ENCODE peak calls at places on chromosomes 1 and 21, in nine cellular contexts. One of them, this sample, is unnamed.

GRCh38 chr1:164748253-164748899 is 189.4 kb downstream of the PBX1 start:
- DNase-seq in psoas muscle: no peak
- DNase-seq in ovary: peak; percentile 51
- DNase-seq in cardiac muscle cell: no peak
- DNase-seq in transverse colon: no peak
- DNase-seq in RWPE2: no peak
- DNase-seq in mammary epithelial cell: no peak
- DNase-seq in aorta: no peak
- DNase-seq in mesenchymal stem cell: peak; percentile 96
- DNase-seq in this sample: no peak

GRCh38 chr21:29775462-29775861 is 164.3 kb downstream of the GRIK1 start:
- DNase-seq in psoas muscle: no peak
- DNase-seq in ovary: no peak
- DNase-seq in cardiac muscle cell: no peak
- DNase-seq in transverse colon: no peak
- DNase-seq in RWPE2: no peak
- DNase-seq in mammary epithelial cell: no peak
- DNase-seq in aorta: no peak
- DNase-seq in mesenchymal stem cell: no peak
- DNase-seq in this sample: no peak

GRCh38 chr1:1004780-1005697 is 5.1 kb upstream of the HES4 start:
- DNase-seq in psoas muscle: peak; percentile 67
- DNase-seq in ovary: no peak
- DNase-seq in cardiac muscle cell: peak; percentile 75
- DNase-seq in transverse colon: peak; percentile 36
- DNase-seq in RWPE2: peak; percentile 33
- DNase-seq in mammary epithelial cell: no peak
- DNase-seq in aorta: no peak
- DNase-seq in mesenchymal stem cell: peak; percentile 61
- DNase-seq in this sample: no peak

GRCh38 chr1:34013136-34013535 is 149.3 kb downstream of the HMGB4 start:
- DNase-seq in psoas muscle: no peak
- DNase-seq in ovary: no peak
- DNase-seq in cardiac muscle cell: no peak
- DNase-seq in transverse colon: no peak
- DNase-seq in RWPE2: no peak
- DNase-seq in mammary epithelial cell: no peak
- DNase-seq in aorta: no peak
- DNase-seq in mesenchymal stem cell: no peak
- DNase-seq in this sample: no peak

GRCh38 chr1:243325305-243325890 is 69.6 kb downstream of the SDCCAG8 start:
- DNase-seq in psoas muscle: no peak
- DNase-seq in ovary: no peak
- DNase-seq in cardiac muscle cell: peak; percentile 55
- DNase-seq in transverse colon: no peak
- DNase-seq in RWPE2: no peak
- DNase-seq in mammary epithelial cell: peak; percentile 25
- DNase-seq in aorta: no peak
- DNase-seq in mesenchymal stem cell: peak; percentile 69
- DNase-seq in this sample: no peak

GRCh38 chr1:204480515-204480914 is 14.1 kb downstream of the PIK3C2B start:
- DNase-seq in psoas muscle: no peak
- DNase-seq in ovary: no peak
- DNase-seq in cardiac muscle cell: no peak
- DNase-seq in transverse colon: no peak
- DNase-seq in RWPE2: no peak
- DNase-seq in mammary epithelial cell: no peak
- DNase-seq in aorta: no peak
- DNase-seq in mesenchymal stem cell: no peak
- DNase-seq in this sample: no peak

GRCh38 chr1:8284167-8284566 is 33.7 kb upstream of the SLC45A1 start:
- DNase-seq in psoas muscle: no peak
- DNase-seq in ovary: no peak
- DNase-seq in cardiac muscle cell: no peak
- DNase-seq in transverse colon: no peak
- DNase-seq in RWPE2: no peak
- DNase-seq in mammary epithelial cell: peak; percentile 8
- DNase-seq in aorta: no peak
- DNase-seq in mesenchymal stem cell: peak; percentile 70
- DNase-seq in this sample: no peak

GRCh38 chr1:91165033-91165654 is 143.3 kb upstream of the ZNF644 start:
- DNase-seq in psoas muscle: peak; percentile 85
- DNase-seq in ovary: peak; percentile 75
- DNase-seq in cardiac muscle cell: peak; percentile 82
- DNase-seq in transverse colon: peak; percentile 86
- DNase-seq in RWPE2: no peak
- DNase-seq in mammary epithelial cell: peak; percentile 36
- DNase-seq in aorta: peak; percentile 83
- DNase-seq in mesenchymal stem cell: peak; percentile 59
- DNase-seq in this sample: peak; percentile 33

GRCh38 chr1:94315552-94316116 is 78.2 kb upstream of the ARHGAP29 start:
- DNase-seq in psoas muscle: no peak
- DNase-seq in ovary: no peak
- DNase-seq in cardiac muscle cell: no peak
- DNase-seq in transverse colon: no peak
- DNase-seq in RWPE2: no peak
- DNase-seq in mammary epithelial cell: no peak
- DNase-seq in aorta: no peak
- DNase-seq in mesenchymal stem cell: no peak
- DNase-seq in this sample: no peak

GRCh38 chr1:235019456-235019855 is 109.2 kb downstream of the TOMM20 start:
- DNase-seq in psoas muscle: no peak
- DNase-seq in ovary: no peak
- DNase-seq in cardiac muscle cell: no peak
- DNase-seq in transverse colon: no peak
- DNase-seq in RWPE2: no peak
- DNase-seq in mammary epithelial cell: peak; percentile 68
- DNase-seq in aorta: no peak
- DNase-seq in mesenchymal stem cell: peak; percentile 24
- DNase-seq in this sample: no peak

GRCh38 chr1:62782197-62782886 is 1.6 kb upstream of the ATG4C start:
- DNase-seq in psoas muscle: no peak
- DNase-seq in ovary: no peak
- DNase-seq in cardiac muscle cell: no peak
- DNase-seq in transverse colon: no peak
- DNase-seq in RWPE2: no peak
- DNase-seq in mammary epithelial cell: peak; percentile 50
- DNase-seq in aorta: no peak
- DNase-seq in mesenchymal stem cell: peak; percentile 67
- DNase-seq in this sample: no peak

GRCh38 chr1:29736582-29737188 is 500.4 kb downstream of the PTPRU start:
- DNase-seq in psoas muscle: no peak
- DNase-seq in ovary: no peak
- DNase-seq in cardiac muscle cell: peak; percentile 92
- DNase-seq in transverse colon: no peak
- DNase-seq in RWPE2: no peak
- DNase-seq in mammary epithelial cell: peak; percentile 24
- DNase-seq in aorta: peak; percentile 53
- DNase-seq in mesenchymal stem cell: peak; percentile 43
- DNase-seq in this sample: no peak

GRCh38 chr1:28329395-28330153 is 734 bp downstream of the MED18 start:
- DNase-seq in psoas muscle: peak; percentile 68
- DNase-seq in ovary: peak; percentile 55
- DNase-seq in cardiac muscle cell: peak; percentile 14
- DNase-seq in transverse colon: peak; percentile 31
- DNase-seq in RWPE2: no peak
- DNase-seq in mammary epithelial cell: no peak
- DNase-seq in aorta: peak; percentile 56
- DNase-seq in mesenchymal stem cell: peak; percentile 60
- DNase-seq in this sample: no peak

GRCh38 chr21:44789880-44790279 is 11.7 kb downstream of the UBE2G2 start:
- DNase-seq in psoas muscle: no peak
- DNase-seq in ovary: no peak
- DNase-seq in cardiac muscle cell: no peak
- DNase-seq in transverse colon: no peak
- DNase-seq in RWPE2: no peak
- DNase-seq in mammary epithelial cell: peak; percentile 21
- DNase-seq in aorta: no peak
- DNase-seq in mesenchymal stem cell: peak; percentile 9
- DNase-seq in this sample: no peak

GRCh38 chr1:52237430-52237829 is 95.5 kb downstream of the ZFYVE9 start:
- DNase-seq in psoas muscle: no peak
- DNase-seq in ovary: no peak
- DNase-seq in cardiac muscle cell: no peak
- DNase-seq in transverse colon: no peak
- DNase-seq in RWPE2: no peak
- DNase-seq in mammary epithelial cell: peak; percentile 82
- DNase-seq in aorta: no peak
- DNase-seq in mesenchymal stem cell: peak; percentile 74
- DNase-seq in this sample: no peak

GRCh38 chr21:35204850-35205564 is 155.9 kb upstream of the RUNX1 start:
- DNase-seq in psoas muscle: peak; percentile 70
- DNase-seq in ovary: peak; percentile 91
- DNase-seq in cardiac muscle cell: no peak
- DNase-seq in transverse colon: peak; percentile 47
- DNase-seq in RWPE2: no peak
- DNase-seq in mammary epithelial cell: no peak
- DNase-seq in aorta: peak; percentile 91
- DNase-seq in mesenchymal stem cell: no peak
- DNase-seq in this sample: peak; percentile 10

GRCh38 chr1:59408608-59409007 is 111.7 kb downstream of the FGGY start:
- DNase-seq in psoas muscle: no peak
- DNase-seq in ovary: no peak
- DNase-seq in cardiac muscle cell: peak; percentile 33
- DNase-seq in transverse colon: no peak
- DNase-seq in RWPE2: no peak
- DNase-seq in mammary epithelial cell: no peak
- DNase-seq in aorta: no peak
- DNase-seq in mesenchymal stem cell: no peak
- DNase-seq in this sample: no peak

GRCh38 chr1:37628026-37628556 is 6.6 kb downstream of the RSPO1 start:
- DNase-seq in psoas muscle: no peak
- DNase-seq in ovary: no peak
- DNase-seq in cardiac muscle cell: no peak
- DNase-seq in transverse colon: no peak
- DNase-seq in RWPE2: no peak
- DNase-seq in mammary epithelial cell: no peak
- DNase-seq in aorta: no peak
- DNase-seq in mesenchymal stem cell: no peak
- DNase-seq in this sample: no peak

GRCh38 chr1:37630426-37631038 is 4.2 kb downstream of the RSPO1 start:
- DNase-seq in psoas muscle: no peak
- DNase-seq in ovary: no peak
- DNase-seq in cardiac muscle cell: no peak
- DNase-seq in transverse colon: no peak
- DNase-seq in RWPE2: no peak
- DNase-seq in mammary epithelial cell: no peak
- DNase-seq in aorta: no peak
- DNase-seq in mesenchymal stem cell: no peak
- DNase-seq in this sample: no peak

GRCh38 chr1:37629008-37629407 is 5.7 kb downstream of the RSPO1 start:
- DNase-seq in psoas muscle: no peak
- DNase-seq in ovary: no peak
- DNase-seq in cardiac muscle cell: no peak
- DNase-seq in transverse colon: no peak
- DNase-seq in RWPE2: no peak
- DNase-seq in mammary epithelial cell: no peak
- DNase-seq in aorta: no peak
- DNase-seq in mesenchymal stem cell: no peak
- DNase-seq in this sample: no peak

GRCh38 chr1:37631039-37631428 is 3.7 kb downstream of the RSPO1 start:
- DNase-seq in psoas muscle: no peak
- DNase-seq in ovary: no peak
- DNase-seq in cardiac muscle cell: no peak
- DNase-seq in transverse colon: no peak
- DNase-seq in RWPE2: no peak
- DNase-seq in mammary epithelial cell: no peak
- DNase-seq in aorta: no peak
- DNase-seq in mesenchymal stem cell: peak; percentile 13
- DNase-seq in this sample: no peak

GRCh38 chr1:37629726-37630425 is 4.8 kb downstream of the RSPO1 start:
- DNase-seq in psoas muscle: no peak
- DNase-seq in ovary: no peak
- DNase-seq in cardiac muscle cell: no peak
- DNase-seq in transverse colon: no peak
- DNase-seq in RWPE2: no peak
- DNase-seq in mammary epithelial cell: no peak
- DNase-seq in aorta: no peak
- DNase-seq in mesenchymal stem cell: no peak
- DNase-seq in this sample: no peak
- H3K27me3 ChIP-seq in psoas muscle: peaks cover 42% of the 10 kb centered on the region
- H3K27me3 ChIP-seq in ovary: no peaks in the 10 kb centered on the region
- H3K27me3 ChIP-seq in cardiac muscle cell: peaks cover 97% of the 10 kb centered on the region
- H3K27me3 ChIP-seq in transverse colon: peaks cover 85% of the 10 kb centered on the region
- H3K27me3 ChIP-seq in RWPE2: peaks cover 64% of the 10 kb centered on the region
- H3K27me3 ChIP-seq in mammary epithelial cell: peaks cover 36% of the 10 kb centered on the region
- H3K27me3 ChIP-seq in aorta: no peaks in the 10 kb centered on the region
- H3K27me3 ChIP-seq in mesenchymal stem cell: peaks cover 95% of the 10 kb centered on the region
- H3K27me3 ChIP-seq in this sample: peaks cover 47% of the 10 kb centered on the region

DNA sequence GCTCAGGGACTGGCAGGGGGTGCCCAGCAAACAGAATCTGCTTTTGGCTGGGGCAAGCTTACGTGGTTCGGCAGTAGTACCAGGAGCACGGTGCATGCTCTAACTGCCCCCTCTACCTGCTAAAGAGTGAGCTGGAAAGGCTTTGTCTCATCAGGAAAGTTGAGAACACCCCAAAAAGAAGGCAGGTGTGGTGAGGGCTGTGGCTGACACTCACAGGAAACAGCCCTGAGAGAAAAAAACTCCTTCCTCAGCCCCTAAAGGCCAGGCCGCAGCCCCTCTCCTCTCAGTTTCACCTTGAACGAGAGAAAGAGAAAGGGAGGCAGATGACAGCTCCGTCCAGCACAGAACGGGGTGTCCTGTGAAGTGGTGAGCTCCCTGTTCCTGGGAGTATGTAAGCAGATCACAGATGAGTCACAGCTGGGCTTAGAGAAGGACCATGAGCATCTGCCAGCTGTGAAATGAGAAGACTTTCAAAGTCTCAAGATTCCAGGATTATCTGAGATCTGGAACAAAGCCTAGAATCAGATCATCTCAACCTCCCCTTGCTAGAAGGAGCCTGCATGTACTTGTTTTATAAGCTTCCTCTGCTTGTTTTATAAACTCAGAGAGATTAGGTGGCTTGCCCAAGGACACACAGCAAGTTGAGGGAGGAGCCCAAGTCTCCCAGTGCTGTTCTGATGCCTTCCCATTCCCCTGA is 13.4 kb downstream of the LAPTM5 start:
- DNase-seq in psoas muscle: no peak
- DNase-seq in ovary: no peak
- DNase-seq in cardiac muscle cell: no peak
- DNase-seq in transverse colon: no peak
- DNase-seq in RWPE2: no peak
- DNase-seq in mammary epithelial cell: peak; percentile 54
- DNase-seq in aorta: no peak
- DNase-seq in mesenchymal stem cell: peak; percentile 17
- DNase-seq in this sample: no peak
- H3K27ac ChIP-seq in psoas muscle: no peak overlapping the region
- H3K27ac ChIP-seq in ovary: no peak overlapping the region
- H3K27ac ChIP-seq in cardiac muscle cell: no peak overlapping the region
- H3K27ac ChIP-seq in transverse colon: peak overlapping the region; percentile 40
- H3K27ac ChIP-seq in RWPE2: no peak overlapping the region
- H3K27ac ChIP-seq in mammary epithelial cell: no peak overlapping the region
- H3K27ac ChIP-seq in aorta: no peak overlapping the region
- H3K27ac ChIP-seq in mesenchymal stem cell: no peak overlapping the region
- H3K27ac ChIP-seq in this sample: peak overlapping the region; percentile 69

GRCh38 chr1:38539931-38540330 is 319.6 kb downstream of the RRAGC start:
- DNase-seq in psoas muscle: no peak
- DNase-seq in ovary: no peak
- DNase-seq in cardiac muscle cell: no peak
- DNase-seq in transverse colon: no peak
- DNase-seq in RWPE2: no peak
- DNase-seq in mammary epithelial cell: no peak
- DNase-seq in aorta: no peak
- DNase-seq in mesenchymal stem cell: no peak
- DNase-seq in this sample: no peak
- H3K4me1 ChIP-seq in psoas muscle: no peaks in the 10 kb centered on the region
- H3K4me1 ChIP-seq in ovary: no peaks in the 10 kb centered on the region
- H3K4me1 ChIP-seq in cardiac muscle cell: no peaks in the 10 kb centered on the region
- H3K4me1 ChIP-seq in transverse colon: no peaks in the 10 kb centered on the region
- H3K4me1 ChIP-seq in RWPE2: no peaks in the 10 kb centered on the region
- H3K4me1 ChIP-seq in mammary epithelial cell: no peaks in the 10 kb centered on the region
- H3K4me1 ChIP-seq in aorta: no peaks in the 10 kb centered on the region
- H3K4me1 ChIP-seq in mesenchymal stem cell: no peaks in the 10 kb centered on the region
- H3K4me1 ChIP-seq in this sample: no peaks in the 10 kb centered on the region

GRCh38 chr1:3237994-3238704 is 169.1 kb downstream of the PRDM16 start:
- DNase-seq in psoas muscle: no peak
- DNase-seq in ovary: no peak
- DNase-seq in cardiac muscle cell: no peak
- DNase-seq in transverse colon: no peak
- DNase-seq in RWPE2: no peak
- DNase-seq in mammary epithelial cell: no peak
- DNase-seq in aorta: peak; percentile 75
- DNase-seq in mesenchymal stem cell: no peak
- DNase-seq in this sample: no peak
- H3K27me3 ChIP-seq in psoas muscle: peaks cover 13% of the 10 kb centered on the region
- H3K27me3 ChIP-seq in ovary: no peaks in the 10 kb centered on the region
- H3K27me3 ChIP-seq in cardiac muscle cell: no peaks in the 10 kb centered on the region
- H3K27me3 ChIP-seq in transverse colon: peaks cover 9% of the 10 kb centered on the region
- H3K27me3 ChIP-seq in RWPE2: peaks cover 10% of the 10 kb centered on the region
- H3K27me3 ChIP-seq in mammary epithelial cell: no peaks in the 10 kb centered on the region
- H3K27me3 ChIP-seq in aorta: no peaks in the 10 kb centered on the region
- H3K27me3 ChIP-seq in mesenchymal stem cell: peaks cover 64% of the 10 kb centered on the region
- H3K27me3 ChIP-seq in this sample: no peaks in the 10 kb centered on the region

This sample was measured in CD8-positive, alpha-beta memory T cell.